ENCODE peak calls at places on chromosomes 5 and 9, in eight cellular contexts. U is NCI-H774; Y is EL; O is neural crest cell; D is stomach; X is stimulated activated CD8-positive, alpha-beta memory T cell treated with anti-CD3 and anti-CD28 coated beads, Interleukin-4, amount 100 ng/mL, for 1 hour; H is GM03348; V is fibroblast of villous mesenchyme. I is an unnamed sample.

GRCh38 chr5:1769017-1769640 is 30.5 kb downstream of the MRPL36 start:
- DNase-seq in Y (no peak), D (no peak), V (no peak), O (no peak), H (no peak), U (no peak), X (no peak), I (no peak)

GRCh38 chr9:130935660-130936271 is 3.3 kb downstream of the FIBCD1 start:
- DNase-seq in X (no peak), H (no peak), V (peak), D (no peak), Y (no peak), U (no peak), O (no peak), I (no peak)

GRCh38 chr9:33517373-33517772 is 6.7 kb upstream of the ANKRD18B start:
- DNase-seq in X (no peak), D (no peak), Y (peak), U (no peak), O (no peak), H (peak), V (peak), I (peak)

GRCh38 chr9:119005162-119005561 is 364.1 kb downstream of the BRINP1 start:
- DNase-seq in X (no peak), H (peak), V (no peak), U (no peak), O (no peak), Y (peak), D (no peak), I (no peak)

GRCh38 chr9:104961701-104962359 is 33.9 kb upstream of the ABCA1 start:
- DNase-seq in O (peak), D (no peak), H (no peak), X (no peak), U (no peak), Y (no peak), V (peak), I (no peak)

GRCh38 chr9:118782790-118783463 is 586.3 kb downstream of the BRINP1 start:
- DNase-seq in U (no peak), V (no peak), O (no peak), H (no peak), D (no peak), X (no peak), Y (no peak), I (no peak)

GRCh38 chr5:63961598-63962161 is 565 bp downstream of the HTR1A start:
- DNase-seq in O (no peak), H (peak), X (no peak), D (no peak), V (no peak), U (no peak), Y (no peak), I (peak)

GRCh38 chr5:41636605-41637004 is 126.2 kb upstream of the PLCXD3 start:
- DNase-seq in V (peak), U (no peak), D (no peak), O (peak), H (peak), Y (peak), X (no peak), I (peak)

GRCh38 chr9:19934301-19934868 is 145.5 kb upstream of the SLC24A2 start:
- DNase-seq in X (no peak), D (peak), O (no peak), H (peak), V (peak), Y (peak), U (no peak), I (peak)

GRCh38 chr5:95624368-95624767 is 4.5 kb downstream of the GPR150 start:
- DNase-seq in X (no peak), D (no peak), V (no peak), H (no peak), Y (no peak), O (no peak), U (no peak), I (no peak)

GRCh38 chr5:78753093-78753531 is 104.5 kb upstream of the LHFPL2 start:
- DNase-seq in Y (peak), U (no peak), V (peak), O (no peak), H (peak), X (no peak), D (no peak), I (no peak)

GRCh38 chr5:169710675-169711074 is 73.6 kb downstream of the DOCK2 start:
- DNase-seq in V (no peak), X (no peak), D (no peak), U (no peak), O (no peak), Y (no peak), H (no peak), I (no peak)

GRCh38 chr5:78005021-78005785 is 229.1 kb upstream of the TBCA start:
- DNase-seq in H (no peak), O (no peak), D (no peak), U (peak), X (no peak), Y (peak), V (peak), I (no peak)

GRCh38 chr9:87959916-87960581 is 14.3 kb downstream of the CDK20 start:
- DNase-seq in O (no peak), X (no peak), D (no peak), Y (peak), V (peak), H (no peak), U (no peak), I (no peak)

GRCh38 chr9:88826651-88827245 is 164.5 kb upstream of the S1PR3 start:
- DNase-seq in D (no peak), X (no peak), O (no peak), Y (peak), H (peak), U (no peak), V (peak), I (no peak)

GRCh38 chr5:112419596-112420110 is 576 bp upstream of the EPB41L4A start:
- DNase-seq in D (peak), X (no peak), O (peak), H (peak), V (peak), U (peak), Y (peak), I (no peak)

GRCh38 chr5:176662371-176663333 is 15.4 kb downstream of the TSPAN17 start:
- DNase-seq in D (no peak), Y (no peak), U (no peak), X (no peak), O (no peak), V (no peak), H (no peak), I (no peak)

GRCh38 chr5:61254969-61255555 is 77.0 kb upstream of the ZSWIM6 start:
- DNase-seq in U (no peak), Y (peak), X (no peak), O (no peak), H (no peak), V (no peak), D (no peak), I (no peak)

GRCh38 chr5:38845555-38846378 is at the start of gene OSMR:
- DNase-seq in U (no peak), X (no peak), O (peak), Y (peak), H (peak), D (peak), V (peak), I (peak)